ENCODE peak calls at places on chromosomes 2 and 18, in four cellular contexts. One of them, this sample, is unnamed.

GRCh38 chr2:170711774-170712652 is 3.1 kb upstream of the SP5 start:
- DNase-seq in IMR-90: no peak
- DNase-seq in mesenchymal stem cell: no peak
- DNase-seq in neuronal stem cell: peak; percentile 36
- DNase-seq in this sample: peak; percentile 83

GRCh38 chr2:27320958-27321543 is 1.8 kb downstream of the MPV17 start:
- DNase-seq in IMR-90: peak; percentile 99
- DNase-seq in mesenchymal stem cell: peak; percentile 98
- DNase-seq in neuronal stem cell: no peak
- DNase-seq in this sample: peak; percentile 95

GRCh38 chr2:175567435-175568061 is 386.0 kb upstream of the ATP5MC3 start:
- DNase-seq in IMR-90: no peak
- DNase-seq in mesenchymal stem cell: peak; percentile 7
- DNase-seq in neuronal stem cell: no peak
- DNase-seq in this sample: peak; percentile 30

GRCh38 chr18:63299837-63300787 is 19.5 kb downstream of the BCL2 start:
- DNase-seq in IMR-90: peak; percentile 31
- DNase-seq in mesenchymal stem cell: peak; percentile 36
- DNase-seq in neuronal stem cell: no peak
- DNase-seq in this sample: no peak

GRCh38 chr2:28628987-28629386 is 122.6 kb upstream of the PPP1CB start:
- DNase-seq in IMR-90: no peak
- DNase-seq in mesenchymal stem cell: no peak
- DNase-seq in neuronal stem cell: no peak
- DNase-seq in this sample: no peak

GRCh38 chr2:110116033-110116710 is 550 bp upstream of the MALL start:
- DNase-seq in IMR-90: peak; percentile 54
- DNase-seq in mesenchymal stem cell: peak; percentile 30
- DNase-seq in neuronal stem cell: no peak
- DNase-seq in this sample: peak; percentile 69

GRCh38 chr2:166088634-166089033 is 39.2 kb downstream of the SCN1A start:
- DNase-seq in IMR-90: peak; percentile 60
- DNase-seq in mesenchymal stem cell: no peak
- DNase-seq in neuronal stem cell: no peak
- DNase-seq in this sample: no peak

GRCh38 chr18:79242246-79242645 is 153.5 kb upstream of the NFATC1 start:
- DNase-seq in IMR-90: peak; percentile 4
- DNase-seq in mesenchymal stem cell: no peak
- DNase-seq in neuronal stem cell: no peak
- DNase-seq in this sample: no peak

GRCh38 chr2:64750001-64750816 is 96.5 kb upstream of the SERTAD2 start:
- DNase-seq in IMR-90: peak; percentile 33
- DNase-seq in mesenchymal stem cell: peak; percentile 62
- DNase-seq in neuronal stem cell: no peak
- DNase-seq in this sample: peak; percentile 38

GRCh38 chr2:190781604-190782198 is 98.9 kb upstream of the GLS start:
- DNase-seq in IMR-90: peak; percentile 76
- DNase-seq in mesenchymal stem cell: peak; percentile 66
- DNase-seq in neuronal stem cell: peak; percentile 44
- DNase-seq in this sample: peak; percentile 51

GRCh38 chr2:183069174-183069573 is 9.4 kb upstream of the DUSP19 start:
- DNase-seq in IMR-90: no peak
- DNase-seq in mesenchymal stem cell: no peak
- DNase-seq in neuronal stem cell: no peak
- DNase-seq in this sample: peak; percentile 47

GRCh38 chr18:67483952-67484351 is 32.6 kb downstream of the DSEL start:
- DNase-seq in IMR-90: no peak
- DNase-seq in mesenchymal stem cell: no peak
- DNase-seq in neuronal stem cell: no peak
- DNase-seq in this sample: peak; percentile 29

GRCh38 chr2:174546519-174547506 is 50.8 kb downstream of the WIPF1 start:
- DNase-seq in IMR-90: peak; percentile 43
- DNase-seq in mesenchymal stem cell: peak; percentile 63
- DNase-seq in neuronal stem cell: peak; percentile 15
- DNase-seq in this sample: peak; percentile 90

GRCh38 chr2:19979932-19980331 is 10.0 kb downstream of the WDR35 start:
- DNase-seq in IMR-90: no peak
- DNase-seq in mesenchymal stem cell: peak; percentile 4
- DNase-seq in neuronal stem cell: no peak
- DNase-seq in this sample: no peak

GRCh38 chr2:70868970-70869369 is 33.4 kb upstream of the CD207 start:
- DNase-seq in IMR-90: no peak
- DNase-seq in mesenchymal stem cell: no peak
- DNase-seq in neuronal stem cell: no peak
- DNase-seq in this sample: no peak

GRCh38 chr2:165874445-165875039 is 79.0 kb downstream of the TTC21B start:
- DNase-seq in IMR-90: peak; percentile 75
- DNase-seq in mesenchymal stem cell: peak; percentile 76
- DNase-seq in neuronal stem cell: peak; percentile 32
- DNase-seq in this sample: peak; percentile 82

GRCh38 chr2:216446343-216446742 is 34.1 kb downstream of the SMARCAL1 start:
- DNase-seq in IMR-90: no peak
- DNase-seq in mesenchymal stem cell: no peak
- DNase-seq in neuronal stem cell: no peak
- DNase-seq in this sample: no peak

GRCh38 chr2:1606421-1607235 is 137.7 kb downstream of the PXDN start:
- DNase-seq in IMR-90: peak; percentile 68
- DNase-seq in mesenchymal stem cell: peak; percentile 85
- DNase-seq in neuronal stem cell: no peak
- DNase-seq in this sample: no peak

GRCh38 chr2:229591611-229592010 is 122.7 kb downstream of the DNER start:
- DNase-seq in IMR-90: no peak
- DNase-seq in mesenchymal stem cell: no peak
- DNase-seq in neuronal stem cell: no peak
- DNase-seq in this sample: no peak

GRCh38 chr18:80109676-80110078 is 615 bp downstream of the ADNP2 start:
- DNase-seq in IMR-90: peak; percentile 31
- DNase-seq in mesenchymal stem cell: peak; percentile 68
- DNase-seq in neuronal stem cell: peak; percentile 43
- DNase-seq in this sample: peak; percentile 76

GRCh38 chr2:156156580-156156979 is 175.9 kb downstream of the NR4A2 start:
- DNase-seq in IMR-90: no peak
- DNase-seq in mesenchymal stem cell: no peak
- DNase-seq in neuronal stem cell: no peak
- DNase-seq in this sample: peak; percentile 22

GRCh38 chr2:207115715-207116364 is 49.9 kb downstream of the KLF7 start:
- DNase-seq in IMR-90: peak; percentile 63
- DNase-seq in mesenchymal stem cell: peak; percentile 55
- DNase-seq in neuronal stem cell: no peak
- DNase-seq in this sample: no peak

GRCh38 chr18:13390196-13390595 is 171.6 kb downstream of the LDLRAD4 start:
- DNase-seq in IMR-90: no peak
- DNase-seq in mesenchymal stem cell: no peak
- DNase-seq in neuronal stem cell: no peak
- DNase-seq in this sample: no peak

GRCh38 chr18:22667616-22668422 is 250.1 kb upstream of the CTAGE1 start:
- DNase-seq in IMR-90: peak; percentile 99
- DNase-seq in mesenchymal stem cell: peak; percentile 85
- DNase-seq in neuronal stem cell: no peak
- DNase-seq in this sample: no peak

GRCh38 chr2:16085073-16085472 is 144.7 kb downstream of the MYCN start:
- DNase-seq in IMR-90: no peak
- DNase-seq in mesenchymal stem cell: no peak
- DNase-seq in neuronal stem cell: no peak
- DNase-seq in this sample: no peak

GRCh38 chr18:50286391-50287027 is 983 bp downstream of the CXXC1 start:
- DNase-seq in IMR-90: peak; percentile 29
- DNase-seq in mesenchymal stem cell: peak; percentile 30
- DNase-seq in neuronal stem cell: no peak
- DNase-seq in this sample: peak; percentile 45

GRCh38 chr2:120108049-120108448 is 95.2 kb downstream of the EPB41L5 start:
- DNase-seq in IMR-90: peak; percentile 83
- DNase-seq in mesenchymal stem cell: peak; percentile 53
- DNase-seq in neuronal stem cell: no peak
- DNase-seq in this sample: no peak

GRCh38 chr2:160006466-160006865 is 55.9 kb downstream of the PLA2R1 start:
- DNase-seq in IMR-90: no peak
- DNase-seq in mesenchymal stem cell: peak; percentile 29
- DNase-seq in neuronal stem cell: no peak
- DNase-seq in this sample: no peak

GRCh38 chr18:13185675-13186198 is 32.8 kb upstream of the LDLRAD4 start:
- DNase-seq in IMR-90: no peak
- DNase-seq in mesenchymal stem cell: no peak
- DNase-seq in neuronal stem cell: no peak
- DNase-seq in this sample: no peak

GRCh38 chr2:64537991-64538390 is 13.9 kb downstream of the AFTPH start:
- DNase-seq in IMR-90: peak; percentile 44
- DNase-seq in mesenchymal stem cell: peak; percentile 18
- DNase-seq in neuronal stem cell: no peak
- DNase-seq in this sample: peak; percentile 14

GRCh38 chr2:100889286-100889685 is 69.3 kb downstream of the NPAS2 start:
- DNase-seq in IMR-90: no peak
- DNase-seq in mesenchymal stem cell: no peak
- DNase-seq in neuronal stem cell: no peak
- DNase-seq in this sample: no peak

GRCh38 chr2:100887713-100888112 is 67.8 kb downstream of the NPAS2 start:
- DNase-seq in IMR-90: no peak
- DNase-seq in mesenchymal stem cell: peak; percentile 39
- DNase-seq in neuronal stem cell: no peak
- DNase-seq in this sample: no peak

GRCh38 chr2:100888602-100889001 is 68.7 kb downstream of the NPAS2 start:
- DNase-seq in IMR-90: no peak
- DNase-seq in mesenchymal stem cell: no peak
- DNase-seq in neuronal stem cell: no peak
- DNase-seq in this sample: no peak

GRCh38 chr2:100886054-100886453 is 66.1 kb downstream of the NPAS2 start:
- DNase-seq in IMR-90: no peak
- DNase-seq in mesenchymal stem cell: peak; percentile 54
- DNase-seq in neuronal stem cell: no peak
- DNase-seq in this sample: no peak

DNA sequence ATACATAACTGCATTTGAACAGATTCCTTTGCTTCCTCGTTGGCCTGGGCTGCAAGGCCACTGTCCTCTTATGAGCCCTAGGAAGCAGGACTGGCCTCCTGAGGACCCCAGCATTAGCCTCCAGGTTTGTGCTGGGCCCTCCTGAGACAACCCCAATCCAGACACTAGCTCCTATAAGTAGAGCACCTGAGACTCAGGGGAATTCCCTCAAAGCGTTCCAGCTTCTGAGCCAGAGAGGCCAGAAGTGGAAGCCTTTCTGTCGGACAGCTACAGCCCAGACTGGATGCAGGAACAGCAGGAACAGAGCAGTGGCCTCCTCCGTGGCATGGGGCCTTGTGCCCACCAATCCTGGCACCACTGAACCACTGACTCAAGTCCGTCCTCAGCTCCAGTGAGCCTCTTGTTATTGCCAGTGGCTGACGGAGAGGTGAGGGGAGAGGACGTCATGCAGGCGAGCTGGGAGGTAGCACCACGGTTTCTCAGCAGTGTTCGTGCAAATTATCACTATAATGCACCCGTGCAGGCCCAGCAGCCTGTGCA is 67.2 kb downstream of the NPAS2 start:
- DNase-seq in IMR-90: no peak
- DNase-seq in mesenchymal stem cell: no peak
- DNase-seq in neuronal stem cell: no peak
- DNase-seq in this sample: no peak
- H2BK15ac ChIP-seq in IMR-90: no peak overlapping the region
- H2BK15ac ChIP-seq in mesenchymal stem cell: no peak overlapping the region
- H2BK15ac ChIP-seq in neuronal stem cell: peak overlapping the region; percentile 45
- H2BK15ac ChIP-seq in this sample: no peak overlapping the region

GRCh38 chr2:45233301-45233700 is 224.0 kb upstream of the SIX2 start:
- DNase-seq in IMR-90: no peak
- DNase-seq in mesenchymal stem cell: no peak
- DNase-seq in neuronal stem cell: no peak
- DNase-seq in this sample: no peak

GRCh38 chr2:45232824-45233223 is 223.6 kb upstream of the SIX2 start:
- DNase-seq in IMR-90: no peak
- DNase-seq in mesenchymal stem cell: no peak
- DNase-seq in neuronal stem cell: no peak
- DNase-seq in this sample: no peak

GRCh38 chr2:45237850-45238542 is 228.7 kb upstream of the SIX2 start:
- DNase-seq in IMR-90: peak; percentile 95
- DNase-seq in mesenchymal stem cell: peak; percentile 74
- DNase-seq in neuronal stem cell: no peak
- DNase-seq in this sample: no peak

GRCh38 chr2:45237128-45237527 is 227.9 kb upstream of the SIX2 start:
- DNase-seq in IMR-90: peak; percentile 55
- DNase-seq in mesenchymal stem cell: peak; percentile 37
- DNase-seq in neuronal stem cell: no peak
- DNase-seq in this sample: no peak

GRCh38 chr2:45236268-45236667 is 227.0 kb upstream of the SIX2 start:
- DNase-seq in IMR-90: no peak
- DNase-seq in mesenchymal stem cell: no peak
- DNase-seq in neuronal stem cell: no peak
- DNase-seq in this sample: no peak
- H2BK15ac ChIP-seq in IMR-90: no peak overlapping the region
- H2BK15ac ChIP-seq in mesenchymal stem cell: no peak overlapping the region
- H2BK15ac ChIP-seq in neuronal stem cell: no peak overlapping the region
- H2BK15ac ChIP-seq in this sample: no peak overlapping the region

DNA sequence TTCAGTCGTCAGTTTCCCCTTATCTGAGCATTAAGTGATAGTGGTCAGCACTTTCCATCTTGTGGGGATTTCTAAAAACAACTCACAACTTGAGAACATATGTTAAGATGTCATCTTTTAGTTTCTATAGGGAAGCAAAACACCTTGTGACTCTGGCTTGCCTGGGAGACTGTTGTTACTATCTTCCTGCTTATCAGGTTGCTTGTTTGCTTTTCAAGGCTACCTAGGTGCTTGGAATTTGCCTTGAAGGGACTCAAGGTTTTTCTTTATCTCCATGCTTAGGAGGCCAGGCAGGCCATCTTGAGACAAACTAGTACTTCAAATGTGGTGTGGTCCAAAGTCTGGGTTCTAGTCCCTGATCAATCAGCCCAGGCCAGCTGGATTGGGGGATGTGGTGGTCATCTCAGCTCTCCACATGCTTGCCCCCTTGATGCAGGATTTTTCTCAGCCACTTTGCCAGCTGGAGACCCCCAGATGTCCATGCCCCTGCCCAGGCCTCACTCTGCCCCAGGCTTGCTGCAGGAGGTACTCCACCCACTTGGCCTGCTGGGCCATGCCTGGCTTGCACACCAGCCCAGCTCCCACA is 125.9 kb downstream of the LYPD1 start:
- DNase-seq in IMR-90: no peak
- DNase-seq in mesenchymal stem cell: no peak
- DNase-seq in neuronal stem cell: no peak
- DNase-seq in this sample: peak; percentile 85
- H2BK15ac ChIP-seq in IMR-90: no peak overlapping the region
- H2BK15ac ChIP-seq in mesenchymal stem cell: peak overlapping the region; percentile 52
- H2BK15ac ChIP-seq in neuronal stem cell: peak overlapping the region; percentile 54
- H2BK15ac ChIP-seq in this sample: no peak overlapping the region

GRCh38 chr2:232216028-232216427 is 162.5 kb upstream of the ALPP start:
- DNase-seq in IMR-90: no peak
- DNase-seq in mesenchymal stem cell: no peak
- DNase-seq in neuronal stem cell: no peak
- DNase-seq in this sample: no peak

GRCh38 chr2:232219496-232219870 is 159.1 kb upstream of the ALPP start:
- DNase-seq in IMR-90: no peak
- DNase-seq in mesenchymal stem cell: no peak
- DNase-seq in neuronal stem cell: no peak
- DNase-seq in this sample: no peak

GRCh38 chr2:232214053-232214452 is 164.5 kb upstream of the ALPP start:
- DNase-seq in IMR-90: peak; percentile 57
- DNase-seq in mesenchymal stem cell: peak; percentile 12
- DNase-seq in neuronal stem cell: no peak
- DNase-seq in this sample: no peak

GRCh38 chr2:232218778-232219495 is 159.6 kb upstream of the ALPP start:
- DNase-seq in IMR-90: no peak
- DNase-seq in mesenchymal stem cell: no peak
- DNase-seq in neuronal stem cell: no peak
- DNase-seq in this sample: no peak

GRCh38 chr2:232219932-232220331 is 158.6 kb upstream of the ALPP start:
- DNase-seq in IMR-90: no peak
- DNase-seq in mesenchymal stem cell: no peak
- DNase-seq in neuronal stem cell: no peak
- DNase-seq in this sample: no peak
- H2BK15ac ChIP-seq in IMR-90: no peak overlapping the region
- H2BK15ac ChIP-seq in mesenchymal stem cell: no peak overlapping the region
- H2BK15ac ChIP-seq in neuronal stem cell: no peak overlapping the region
- H2BK15ac ChIP-seq in this sample: no peak overlapping the region

This sample was measured in mesendoderm.